ENCODE peak calls at places on chromosomes 6 and 20, in seven cellular contexts. One of them, this sample, is unnamed.

GRCh38 chr6:82270791-82271392 is 23.3 kb upstream of the IBTK start:
- DNase-seq in K562: peak; percentile 41
- DNase-seq in HepG2: peak; percentile 30
- DNase-seq in GM12892: no peak
- DNase-seq in GM12878: peak; percentile 15
- DNase-seq in SK-N-SH: peak; percentile 39
- DNase-seq in H1: no peak
- DNase-seq in this sample: peak; percentile 13

GRCh38 chr20:2539341-2539740 is 3.0 kb downstream of the TMC2 start:
- DNase-seq in H1: no peak
- DNase-seq in GM12892: no peak
- DNase-seq in HepG2: peak; percentile 40
- DNase-seq in SK-N-SH: no peak
- DNase-seq in GM12878: no peak
- DNase-seq in K562: no peak
- DNase-seq in this sample: no peak

GRCh38 chr6:14957355-14958059 is 288.4 kb upstream of the JARID2 start:
- DNase-seq in H1: no peak
- DNase-seq in SK-N-SH: no peak
- DNase-seq in GM12892: no peak
- DNase-seq in K562: no peak
- DNase-seq in HepG2: no peak
- DNase-seq in GM12878: peak; percentile 35
- DNase-seq in this sample: no peak

GRCh38 chr20:51562334-51563140 is 20.0 kb upstream of the NFATC2 start:
- DNase-seq in SK-N-SH: peak; percentile 82
- DNase-seq in HepG2: no peak
- DNase-seq in GM12878: no peak
- DNase-seq in K562: peak; percentile 48
- DNase-seq in H1: no peak
- DNase-seq in GM12892: peak; percentile 34
- DNase-seq in this sample: peak; percentile 31

GRCh38 chr6:53302678-53303360 is 45.9 kb downstream of the ELOVL5 start:
- DNase-seq in H1: no peak
- DNase-seq in GM12878: no peak
- DNase-seq in K562: no peak
- DNase-seq in GM12892: no peak
- DNase-seq in SK-N-SH: no peak
- DNase-seq in HepG2: peak; percentile 39
- DNase-seq in this sample: no peak

GRCh38 chr20:18267815-18268214 is 20.5 kb upstream of the ZNF133 start:
- DNase-seq in H1: no peak
- DNase-seq in GM12878: no peak
- DNase-seq in K562: no peak
- DNase-seq in SK-N-SH: no peak
- DNase-seq in HepG2: no peak
- DNase-seq in GM12892: no peak
- DNase-seq in this sample: no peak

GRCh38 chr6:159646136-159646535 is 46.9 kb downstream of the SOD2 start:
- DNase-seq in HepG2: no peak
- DNase-seq in H1: no peak
- DNase-seq in GM12892: no peak
- DNase-seq in K562: no peak
- DNase-seq in GM12878: no peak
- DNase-seq in SK-N-SH: no peak
- DNase-seq in this sample: no peak

GRCh38 chr6:5674141-5674540 is 332.6 kb downstream of the NRN1 start:
- DNase-seq in SK-N-SH: no peak
- DNase-seq in GM12892: no peak
- DNase-seq in GM12878: no peak
- DNase-seq in H1: no peak
- DNase-seq in HepG2: no peak
- DNase-seq in K562: no peak
- DNase-seq in this sample: no peak

GRCh38 chr20:48486065-48486464 is 341.7 kb downstream of the PREX1 start:
- DNase-seq in H1: no peak
- DNase-seq in GM12878: no peak
- DNase-seq in K562: no peak
- DNase-seq in HepG2: no peak
- DNase-seq in SK-N-SH: no peak
- DNase-seq in GM12892: no peak
- DNase-seq in this sample: no peak

GRCh38 chr6:44896701-44897100 is 431.4 kb upstream of the RUNX2 start:
- DNase-seq in H1: no peak
- DNase-seq in HepG2: no peak
- DNase-seq in GM12892: no peak
- DNase-seq in SK-N-SH: peak; percentile 51
- DNase-seq in GM12878: no peak
- DNase-seq in K562: no peak
- DNase-seq in this sample: no peak

GRCh38 chr6:154249499-154250298 is 106.9 kb downstream of the IPCEF1 start:
- DNase-seq in K562: no peak
- DNase-seq in H1: no peak
- DNase-seq in SK-N-SH: no peak
- DNase-seq in HepG2: no peak
- DNase-seq in GM12892: no peak
- DNase-seq in GM12878: peak; percentile 92
- DNase-seq in this sample: no peak

GRCh38 chr6:73372516-73372915 is 2.8 kb upstream of the OOEP start:
- DNase-seq in SK-N-SH: no peak
- DNase-seq in GM12878: no peak
- DNase-seq in HepG2: no peak
- DNase-seq in K562: no peak
- DNase-seq in GM12892: no peak
- DNase-seq in H1: no peak
- DNase-seq in this sample: no peak

GRCh38 chr6:155194399-155194798 is 69.4 kb upstream of the CLDN20 start:
- DNase-seq in SK-N-SH: no peak
- DNase-seq in HepG2: no peak
- DNase-seq in GM12892: no peak
- DNase-seq in K562: no peak
- DNase-seq in H1: no peak
- DNase-seq in GM12878: no peak
- DNase-seq in this sample: no peak

GRCh38 chr6:110567957-110568696 is 91.7 kb upstream of the SLC22A16 start:
- DNase-seq in GM12878: no peak
- DNase-seq in SK-N-SH: no peak
- DNase-seq in H1: no peak
- DNase-seq in K562: no peak
- DNase-seq in HepG2: no peak
- DNase-seq in GM12892: no peak
- DNase-seq in this sample: no peak

GRCh38 chr6:140380371-140381218 is 1006.1 kb upstream of the CITED2 start:
- DNase-seq in SK-N-SH: no peak
- DNase-seq in GM12878: no peak
- DNase-seq in K562: no peak
- DNase-seq in H1: no peak
- DNase-seq in GM12892: no peak
- DNase-seq in HepG2: peak; percentile 88
- DNase-seq in this sample: no peak

GRCh38 chr20:62136283-62137091 is 6.7 kb downstream of the PSMA7 start:
- DNase-seq in GM12878: no peak
- DNase-seq in GM12892: no peak
- DNase-seq in SK-N-SH: peak; percentile 78
- DNase-seq in K562: no peak
- DNase-seq in HepG2: peak; percentile 74
- DNase-seq in H1: no peak
- DNase-seq in this sample: no peak

GRCh38 chr6:128494440-128494839 is 26.0 kb downstream of the PTPRK start:
- DNase-seq in H1: no peak
- DNase-seq in HepG2: no peak
- DNase-seq in GM12878: no peak
- DNase-seq in K562: no peak
- DNase-seq in SK-N-SH: no peak
- DNase-seq in GM12892: no peak
- DNase-seq in this sample: no peak

GRCh38 chr6:161374971-161375873 is 101.4 kb upstream of the AGPAT4 start:
- DNase-seq in K562: peak; percentile 77
- DNase-seq in GM12878: no peak
- DNase-seq in HepG2: peak; percentile 9
- DNase-seq in GM12892: no peak
- DNase-seq in SK-N-SH: peak; percentile 78
- DNase-seq in H1: no peak
- DNase-seq in this sample: no peak

GRCh38 chr20:57478176-57478575 is 46.8 kb downstream of the CTCFL start:
- DNase-seq in GM12892: no peak
- DNase-seq in H1: no peak
- DNase-seq in HepG2: no peak
- DNase-seq in GM12878: no peak
- DNase-seq in SK-N-SH: no peak
- DNase-seq in K562: no peak
- DNase-seq in this sample: no peak

GRCh38 chr6:49497308-49497707 is 2.4 kb upstream of the GLYATL3 start:
- DNase-seq in SK-N-SH: no peak
- DNase-seq in HepG2: no peak
- DNase-seq in K562: no peak
- DNase-seq in GM12892: no peak
- DNase-seq in H1: no peak
- DNase-seq in GM12878: no peak
- DNase-seq in this sample: no peak

DNA sequence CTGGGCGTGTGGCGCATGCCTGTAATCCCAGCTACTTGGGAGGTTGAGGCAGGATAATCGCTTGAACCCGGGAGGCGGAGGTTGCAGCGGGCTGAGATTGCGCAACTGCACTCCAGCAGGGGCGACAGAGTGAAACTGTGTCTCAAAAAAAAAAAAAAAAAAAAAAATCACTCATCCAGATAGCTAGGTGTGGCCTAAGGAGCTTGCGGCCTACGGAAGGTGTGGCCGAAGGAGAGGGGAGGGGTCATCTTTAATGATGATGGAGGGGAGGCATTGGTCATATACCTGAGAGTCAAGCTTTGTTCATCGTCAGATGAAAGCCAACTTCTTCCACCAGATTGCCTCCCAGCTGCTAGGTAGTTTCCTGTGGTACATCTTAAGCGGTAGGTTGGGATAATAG is 801 bp upstream of the PPARD start:
- DNase-seq in H1: no peak
- DNase-seq in K562: peak; percentile 73
- DNase-seq in HepG2: no peak
- DNase-seq in GM12892: no peak
- DNase-seq in GM12878: no peak
- DNase-seq in SK-N-SH: no peak
- DNase-seq in this sample: no peak
- TF ChIP-seq TAF1 in H1: no peak
- TF ChIP-seq TAF1 in K562: no peak
- TF ChIP-seq TAF1 in HepG2: no peak
- TF ChIP-seq TAF1 in GM12892: no peak
- TF ChIP-seq TAF1 in GM12878: no peak
- TF ChIP-seq TAF1 in SK-N-SH: no peak
- TF ChIP-seq TAF1 in this sample: no peak

GRCh38 chr6:151974061-151974617 is 166.7 kb downstream of the ESR1 start:
- DNase-seq in HepG2: no peak
- DNase-seq in GM12878: no peak
- DNase-seq in SK-N-SH: peak; percentile 4
- DNase-seq in K562: no peak
- DNase-seq in H1: no peak
- DNase-seq in GM12892: no peak
- DNase-seq in this sample: no peak

DNA sequence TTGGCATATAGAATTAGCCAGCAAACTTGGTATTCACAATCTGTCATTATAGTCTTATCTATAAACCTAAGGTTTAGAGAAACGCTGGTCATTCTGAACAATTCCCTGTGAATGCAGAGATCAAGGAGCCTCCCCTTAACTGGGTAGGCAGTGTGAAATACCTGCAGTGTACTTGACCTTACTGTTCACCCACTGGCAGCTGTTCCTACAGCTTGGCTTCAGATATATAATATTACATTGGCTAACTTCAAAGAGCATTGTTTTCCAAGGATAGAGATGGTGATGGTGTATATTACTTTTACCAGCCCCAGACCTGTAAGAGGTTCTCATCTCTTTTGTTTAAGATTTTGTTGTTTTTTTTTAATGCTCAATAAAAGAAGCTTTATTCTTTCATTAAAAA is 168.3 kb downstream of the ESR1 start:
- DNase-seq in GM12878: no peak
- DNase-seq in SK-N-SH: no peak
- DNase-seq in H1: no peak
- DNase-seq in GM12892: no peak
- DNase-seq in HepG2: no peak
- DNase-seq in K562: no peak
- DNase-seq in this sample: no peak
- TF ChIP-seq TAF1 in GM12878: no peak
- TF ChIP-seq TAF1 in SK-N-SH: no peak
- TF ChIP-seq TAF1 in H1: no peak
- TF ChIP-seq TAF1 in GM12892: no peak
- TF ChIP-seq TAF1 in HepG2: no peak
- TF ChIP-seq TAF1 in K562: no peak
- TF ChIP-seq TAF1 in this sample: no peak

GRCh38 chr20:53903652-53903987 is 166.8 kb downstream of the BCAS1 start:
- DNase-seq in HepG2: no peak
- DNase-seq in K562: no peak
- DNase-seq in GM12878: no peak
- DNase-seq in GM12892: no peak
- DNase-seq in SK-N-SH: no peak
- DNase-seq in H1: no peak
- DNase-seq in this sample: no peak
- TF ChIP-seq TAF1 in HepG2: no peak
- TF ChIP-seq TAF1 in K562: no peak
- TF ChIP-seq TAF1 in GM12878: no peak
- TF ChIP-seq TAF1 in GM12892: no peak
- TF ChIP-seq TAF1 in SK-N-SH: no peak
- TF ChIP-seq TAF1 in H1: no peak
- TF ChIP-seq TAF1 in this sample: no peak

DNA sequence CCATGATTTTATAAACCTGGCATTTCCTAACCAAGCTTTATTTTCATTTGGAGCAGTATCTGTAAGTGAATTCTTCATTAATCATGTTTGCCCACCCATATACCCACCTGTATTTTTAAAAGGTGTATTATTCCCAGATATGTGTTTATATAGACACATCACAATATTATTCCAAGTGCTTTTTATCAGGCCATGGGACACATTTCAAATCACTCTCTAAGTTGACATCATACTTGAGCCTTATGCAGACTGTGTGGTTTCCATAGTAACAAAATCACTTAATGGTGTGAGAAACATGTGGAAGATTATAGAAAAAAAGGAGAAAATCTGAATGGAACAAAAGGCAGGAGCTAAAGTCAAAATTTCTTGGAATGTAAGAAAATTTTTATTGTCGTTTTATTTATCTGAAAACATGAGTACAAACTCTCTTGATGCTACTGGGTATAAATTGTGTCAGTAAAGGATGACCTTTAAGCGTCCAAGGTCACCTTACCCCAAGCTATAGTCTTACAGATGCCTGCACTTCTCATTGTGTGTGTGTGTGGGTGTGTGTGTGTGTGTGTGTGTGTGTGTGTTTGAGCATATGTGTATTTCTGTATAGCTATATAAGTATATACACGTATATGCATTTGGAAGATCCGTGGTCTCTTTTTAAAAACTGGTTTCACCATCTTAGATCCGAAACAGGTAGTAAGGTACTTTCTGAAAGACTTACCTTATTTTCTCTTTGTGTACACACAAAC is 79.8 kb upstream of the CCN6 start:
- DNase-seq in SK-N-SH: no peak
- DNase-seq in K562: no peak
- DNase-seq in GM12878: no peak
- DNase-seq in GM12892: no peak
- DNase-seq in HepG2: no peak
- DNase-seq in H1: no peak
- DNase-seq in this sample: no peak
- TF ChIP-seq TAF1 in SK-N-SH: no peak
- TF ChIP-seq TAF1 in K562: no peak
- TF ChIP-seq TAF1 in GM12878: no peak
- TF ChIP-seq TAF1 in GM12892: no peak
- TF ChIP-seq TAF1 in HepG2: no peak
- TF ChIP-seq TAF1 in H1: no peak
- TF ChIP-seq TAF1 in this sample: no peak

GRCh38 chr6:125154184-125155135 is 887 bp downstream of the TPD52L1 start:
- DNase-seq in K562: peak; percentile 51
- DNase-seq in SK-N-SH: peak; percentile 23
- DNase-seq in GM12878: no peak
- DNase-seq in H1: no peak
- DNase-seq in HepG2: peak; percentile 7
- DNase-seq in GM12892: peak; percentile 10
- DNase-seq in this sample: peak; percentile 15
- TF ChIP-seq TAF1 in K562: no peak
- TF ChIP-seq TAF1 in SK-N-SH: no peak
- TF ChIP-seq TAF1 in GM12878: no peak
- TF ChIP-seq TAF1 in H1: no peak
- TF ChIP-seq TAF1 in HepG2: no peak
- TF ChIP-seq TAF1 in GM12892: no peak
- TF ChIP-seq TAF1 in this sample: no peak

This sample was measured in GM12891.